ENCODE peak calls at places on chromosomes 11 and 22, in eight cellular contexts. One of them, this sample, is unnamed.
A peak's percentile ranks its signal among the peaks of the same experiment; 100 is the strongest.

GRCh38 chr11:108880510-108880909 is 215.6 kb downstream of the DDX10 start:
- DNase-seq in foreskin fibroblast: no peak
- DNase-seq in WTC11: no peak
- DNase-seq in AG04450: no peak
- DNase-seq in lower leg skin: no peak
- DNase-seq in spleen: no peak
- DNase-seq in kidney epithelial cell: no peak
- DNase-seq in bronchial epithelial cell: no peak
- DNase-seq in this sample: no peak

GRCh38 chr11:59849129-59849528 is 3.8 kb upstream of the CBLIF start:
- DNase-seq in foreskin fibroblast: no peak
- DNase-seq in kidney epithelial cell: peak; percentile 86
- DNase-seq in AG04450: no peak
- DNase-seq in spleen: no peak
- DNase-seq in lower leg skin: no peak
- DNase-seq in bronchial epithelial cell: no peak
- DNase-seq in WTC11: no peak
- DNase-seq in this sample: no peak

GRCh38 chr22:50206599-50206998 is 5.8 kb downstream of the SELENOO start:
- DNase-seq in bronchial epithelial cell: no peak
- DNase-seq in lower leg skin: peak; percentile 82
- DNase-seq in kidney epithelial cell: no peak
- DNase-seq in spleen: peak; percentile 83
- DNase-seq in WTC11: peak; percentile 78
- DNase-seq in foreskin fibroblast: peak; percentile 62
- DNase-seq in AG04450: no peak
- DNase-seq in this sample: no peak

GRCh38 chr11:16155448-16155847 is 200.9 kb downstream of the SOX6 start:
- DNase-seq in AG04450: no peak
- DNase-seq in kidney epithelial cell: no peak
- DNase-seq in lower leg skin: no peak
- DNase-seq in spleen: no peak
- DNase-seq in foreskin fibroblast: no peak
- DNase-seq in WTC11: no peak
- DNase-seq in bronchial epithelial cell: peak; percentile 82
- DNase-seq in this sample: no peak

GRCh38 chr11:47904048-47904447 is 55.9 kb upstream of the NUP160 start:
- DNase-seq in lower leg skin: no peak
- DNase-seq in kidney epithelial cell: no peak
- DNase-seq in bronchial epithelial cell: no peak
- DNase-seq in WTC11: no peak
- DNase-seq in AG04450: no peak
- DNase-seq in spleen: no peak
- DNase-seq in foreskin fibroblast: peak; percentile 47
- DNase-seq in this sample: no peak

GRCh38 chr22:28419916-28420315 is 259.7 kb downstream of the TTC28 start:
- DNase-seq in spleen: no peak
- DNase-seq in bronchial epithelial cell: no peak
- DNase-seq in foreskin fibroblast: no peak
- DNase-seq in WTC11: no peak
- DNase-seq in lower leg skin: no peak
- DNase-seq in kidney epithelial cell: no peak
- DNase-seq in AG04450: no peak
- DNase-seq in this sample: no peak

GRCh38 chr22:28029201-28029948 is 110.3 kb upstream of the PITPNB start:
- DNase-seq in bronchial epithelial cell: peak; percentile 22
- DNase-seq in spleen: peak; percentile 84
- DNase-seq in WTC11: no peak
- DNase-seq in kidney epithelial cell: no peak
- DNase-seq in lower leg skin: peak; percentile 83
- DNase-seq in AG04450: no peak
- DNase-seq in foreskin fibroblast: peak; percentile 45
- DNase-seq in this sample: peak; percentile 51

GRCh38 chr11:88538088-88538487 is 200.6 kb upstream of the CTSC start:
- DNase-seq in WTC11: no peak
- DNase-seq in spleen: no peak
- DNase-seq in kidney epithelial cell: no peak
- DNase-seq in lower leg skin: no peak
- DNase-seq in bronchial epithelial cell: peak; percentile 95
- DNase-seq in AG04450: no peak
- DNase-seq in foreskin fibroblast: no peak
- DNase-seq in this sample: peak; percentile 75

GRCh38 chr22:43263645-43264514 is 76.9 kb upstream of the TTLL12 start:
- DNase-seq in foreskin fibroblast: peak; percentile 41
- DNase-seq in AG04450: peak; percentile 15
- DNase-seq in kidney epithelial cell: peak; percentile 54
- DNase-seq in bronchial epithelial cell: peak; percentile 73
- DNase-seq in WTC11: no peak
- DNase-seq in lower leg skin: peak; percentile 90
- DNase-seq in spleen: peak; percentile 88
- DNase-seq in this sample: peak; percentile 72

GRCh38 chr11:117084992-117085391 is 13.2 kb downstream of the SIK3 start:
- DNase-seq in lower leg skin: no peak
- DNase-seq in foreskin fibroblast: no peak
- DNase-seq in bronchial epithelial cell: no peak
- DNase-seq in spleen: no peak
- DNase-seq in kidney epithelial cell: no peak
- DNase-seq in AG04450: no peak
- DNase-seq in WTC11: no peak
- DNase-seq in this sample: no peak

GRCh38 chr22:38696606-38697005 is 4.1 kb downstream of the JOSD1 start:
- DNase-seq in bronchial epithelial cell: peak; percentile 95
- DNase-seq in WTC11: no peak
- DNase-seq in spleen: no peak
- DNase-seq in foreskin fibroblast: peak; percentile 79
- DNase-seq in AG04450: no peak
- DNase-seq in lower leg skin: no peak
- DNase-seq in kidney epithelial cell: peak; percentile 77
- DNase-seq in this sample: peak; percentile 83

GRCh38 chr11:23540101-23540561 is 679.9 kb upstream of the CCDC179 start:
- DNase-seq in AG04450: peak; percentile 18
- DNase-seq in lower leg skin: no peak
- DNase-seq in kidney epithelial cell: no peak
- DNase-seq in WTC11: peak; percentile 14
- DNase-seq in bronchial epithelial cell: peak; percentile 68
- DNase-seq in foreskin fibroblast: peak; percentile 5
- DNase-seq in spleen: no peak
- DNase-seq in this sample: peak; percentile 56

GRCh38 chr22:24688294-24688693 is 85.3 kb downstream of the GGT1 start:
- DNase-seq in bronchial epithelial cell: no peak
- DNase-seq in spleen: no peak
- DNase-seq in WTC11: no peak
- DNase-seq in lower leg skin: no peak
- DNase-seq in kidney epithelial cell: no peak
- DNase-seq in foreskin fibroblast: no peak
- DNase-seq in AG04450: no peak
- DNase-seq in this sample: no peak

GRCh38 chr11:44315947-44316387 is 6.0 kb upstream of the ALX4 start:
- DNase-seq in kidney epithelial cell: no peak
- DNase-seq in WTC11: no peak
- DNase-seq in lower leg skin: no peak
- DNase-seq in spleen: peak; percentile 69
- DNase-seq in bronchial epithelial cell: no peak
- DNase-seq in foreskin fibroblast: peak; percentile 22
- DNase-seq in AG04450: no peak
- DNase-seq in this sample: no peak

GRCh38 chr11:134048028-134048427 is 20.8 kb upstream of the JAM3 start:
- DNase-seq in WTC11: no peak
- DNase-seq in lower leg skin: peak; percentile 57
- DNase-seq in kidney epithelial cell: no peak
- DNase-seq in bronchial epithelial cell: no peak
- DNase-seq in spleen: no peak
- DNase-seq in foreskin fibroblast: no peak
- DNase-seq in AG04450: no peak
- DNase-seq in this sample: no peak

DNA sequence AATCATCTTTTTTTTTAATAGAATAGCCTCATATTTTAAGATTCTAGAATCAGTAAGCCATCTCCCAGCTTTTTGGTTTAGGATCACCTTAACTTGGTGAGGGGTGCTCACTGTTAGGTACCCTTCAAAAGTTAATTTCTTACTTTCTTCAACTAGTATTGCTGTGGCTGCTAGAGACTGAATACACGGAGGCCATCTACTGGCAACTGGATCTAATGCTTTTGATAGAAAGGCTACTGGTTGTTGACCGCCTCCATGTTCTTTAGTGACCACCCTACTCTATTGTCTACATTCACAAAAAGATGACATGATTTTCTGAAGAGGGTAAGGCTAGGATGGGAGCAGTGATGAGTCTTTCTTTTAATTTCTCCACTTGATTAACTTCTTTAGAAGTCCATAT is 16.7 kb upstream of the ALDH3B2 start:
- DNase-seq in lower leg skin: no peak
- DNase-seq in AG04450: no peak
- DNase-seq in WTC11: no peak
- DNase-seq in spleen: no peak
- DNase-seq in bronchial epithelial cell: peak; percentile 17
- DNase-seq in foreskin fibroblast: no peak
- DNase-seq in kidney epithelial cell: no peak
- DNase-seq in this sample: no peak
- TF ChIP-seq CTCF in lower leg skin: no peak
- TF ChIP-seq CTCF in AG04450: peak; percentile 18
- TF ChIP-seq CTCF in WTC11: no peak
- TF ChIP-seq CTCF in spleen: no peak
- TF ChIP-seq CTCF in bronchial epithelial cell: peak; percentile 39
- TF ChIP-seq CTCF in foreskin fibroblast: peak; percentile 9
- TF ChIP-seq CTCF in kidney epithelial cell: peak; percentile 14
- TF ChIP-seq CTCF in this sample: peak; percentile 11

GRCh38 chr22:42074153-42074750 is at the start of gene PHETA2:
- DNase-seq in lower leg skin: peak; percentile 91
- DNase-seq in WTC11: peak; percentile 51
- DNase-seq in bronchial epithelial cell: no peak
- DNase-seq in foreskin fibroblast: peak; percentile 31
- DNase-seq in AG04450: no peak
- DNase-seq in spleen: peak; percentile 87
- DNase-seq in kidney epithelial cell: no peak
- DNase-seq in this sample: no peak
- TF ChIP-seq CTCF in lower leg skin: no peak
- TF ChIP-seq CTCF in WTC11: peak; percentile 18
- TF ChIP-seq CTCF in bronchial epithelial cell: peak; percentile 43
- TF ChIP-seq CTCF in foreskin fibroblast: peak; percentile 32
- TF ChIP-seq CTCF in AG04450: peak; percentile 43
- TF ChIP-seq CTCF in spleen: peak; percentile 43
- TF ChIP-seq CTCF in kidney epithelial cell: peak; percentile 41
- TF ChIP-seq CTCF in this sample: no peak

GRCh38 chr11:250740-251299 is 14.0 kb downstream of the PSMD13 start:
- DNase-seq in WTC11: peak; percentile 89
- DNase-seq in spleen: peak; percentile 89
- DNase-seq in lower leg skin: peak; percentile 94
- DNase-seq in foreskin fibroblast: peak; percentile 54
- DNase-seq in AG04450: no peak
- DNase-seq in bronchial epithelial cell: peak; percentile 37
- DNase-seq in kidney epithelial cell: no peak
- DNase-seq in this sample: peak; percentile 57

GRCh38 chr11:252666-253065 is 15.9 kb downstream of the PSMD13 start:
- DNase-seq in bronchial epithelial cell: no peak
- DNase-seq in kidney epithelial cell: no peak
- DNase-seq in AG04450: no peak
- DNase-seq in spleen: no peak
- DNase-seq in foreskin fibroblast: no peak
- DNase-seq in WTC11: no peak
- DNase-seq in lower leg skin: no peak
- DNase-seq in this sample: no peak

GRCh38 chr11:250274-250673 is 13.5 kb downstream of the PSMD13 start:
- DNase-seq in foreskin fibroblast: no peak
- DNase-seq in bronchial epithelial cell: no peak
- DNase-seq in lower leg skin: no peak
- DNase-seq in AG04450: no peak
- DNase-seq in spleen: no peak
- DNase-seq in kidney epithelial cell: no peak
- DNase-seq in WTC11: no peak
- DNase-seq in this sample: no peak

GRCh38 chr11:253160-253885 is 16.5 kb downstream of the PSMD13 start:
- DNase-seq in kidney epithelial cell: no peak
- DNase-seq in AG04450: no peak
- DNase-seq in WTC11: no peak
- DNase-seq in lower leg skin: peak; percentile 82
- DNase-seq in bronchial epithelial cell: no peak
- DNase-seq in foreskin fibroblast: no peak
- DNase-seq in spleen: no peak
- DNase-seq in this sample: no peak

GRCh38 chr11:251550-251949 is 14.8 kb downstream of the PSMD13 start:
- DNase-seq in WTC11: no peak
- DNase-seq in kidney epithelial cell: no peak
- DNase-seq in bronchial epithelial cell: no peak
- DNase-seq in lower leg skin: peak; percentile 68
- DNase-seq in spleen: no peak
- DNase-seq in AG04450: no peak
- DNase-seq in foreskin fibroblast: no peak
- DNase-seq in this sample: no peak
- TF ChIP-seq CTCF in WTC11: no peak
- TF ChIP-seq CTCF in kidney epithelial cell: no peak
- TF ChIP-seq CTCF in bronchial epithelial cell: no peak
- TF ChIP-seq CTCF in lower leg skin: no peak
- TF ChIP-seq CTCF in spleen: no peak
- TF ChIP-seq CTCF in AG04450: no peak
- TF ChIP-seq CTCF in foreskin fibroblast: no peak
- TF ChIP-seq CTCF in this sample: no peak

GRCh38 chr11:66467034-66467659 is 442 bp downstream of the PELI3 start:
- DNase-seq in spleen: no peak
- DNase-seq in bronchial epithelial cell: peak; percentile 7
- DNase-seq in lower leg skin: no peak
- DNase-seq in kidney epithelial cell: no peak
- DNase-seq in AG04450: no peak
- DNase-seq in foreskin fibroblast: peak; percentile 31
- DNase-seq in WTC11: peak; percentile 57
- DNase-seq in this sample: peak; percentile 25
- TF ChIP-seq CTCF in spleen: peak; percentile 30
- TF ChIP-seq CTCF in bronchial epithelial cell: peak; percentile 49
- TF ChIP-seq CTCF in lower leg skin: no peak
- TF ChIP-seq CTCF in kidney epithelial cell: peak; percentile 4
- TF ChIP-seq CTCF in AG04450: peak; percentile 25
- TF ChIP-seq CTCF in foreskin fibroblast: peak; percentile 20
- TF ChIP-seq CTCF in WTC11: no peak
- TF ChIP-seq CTCF in this sample: peak; percentile 22

DNA sequence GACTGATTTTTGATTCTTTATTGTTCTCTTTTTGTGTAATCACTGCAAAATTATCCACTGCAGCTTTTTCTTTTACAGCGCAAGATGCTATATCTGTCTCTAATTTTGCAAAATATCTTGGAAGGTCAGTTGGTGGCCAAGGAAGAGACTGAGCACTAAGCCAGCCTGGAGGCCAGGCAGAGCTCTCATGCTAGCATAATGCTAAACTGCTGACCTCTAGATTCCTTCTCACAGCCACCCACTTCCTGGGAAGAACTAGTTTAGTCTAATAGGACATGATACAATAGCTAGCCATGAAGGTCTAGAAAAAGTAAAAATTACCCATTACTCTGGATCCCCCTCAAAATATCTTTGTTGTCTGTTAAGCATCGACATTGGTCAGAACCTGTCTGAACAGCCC is 227.2 kb upstream of the ARHGAP20 start:
- DNase-seq in WTC11: no peak
- DNase-seq in spleen: no peak
- DNase-seq in kidney epithelial cell: no peak
- DNase-seq in foreskin fibroblast: no peak
- DNase-seq in lower leg skin: no peak
- DNase-seq in bronchial epithelial cell: no peak
- DNase-seq in AG04450: no peak
- DNase-seq in this sample: no peak
- TF ChIP-seq CTCF in WTC11: no peak
- TF ChIP-seq CTCF in spleen: no peak
- TF ChIP-seq CTCF in kidney epithelial cell: no peak
- TF ChIP-seq CTCF in foreskin fibroblast: no peak
- TF ChIP-seq CTCF in lower leg skin: no peak
- TF ChIP-seq CTCF in bronchial epithelial cell: no peak
- TF ChIP-seq CTCF in AG04450: no peak
- TF ChIP-seq CTCF in this sample: no peak

This sample was measured in MCF 10A.